ENCODE peak calls at places on chromosomes 1 and 21, in seven cellular contexts. F is heart left ventricle, Q is heart right ventricle, T is body of pancreas, N is Panc1, J is brain microvascular endothelial cell, Y is K562. R is an unnamed sample.
A peak's percentile ranks its signal among the peaks of the same experiment; 100 is the strongest.

GRCh38 chr1:66925558-66925910 is 744 bp downstream of the MIER1 start:
- DNase-seq in F (no peak), Q (no peak), T (no peak), N (no peak), J (no peak), Y (no peak), R (no peak)

GRCh38 chr1:61287734-61288133 is 205.4 kb downstream of the NFIA start:
- DNase-seq in F (no peak), Q (no peak), T (no peak), N (no peak), J (peak; percentile 89), Y (no peak), R (no peak)

GRCh38 chr1:4590766-4591165 is 63.6 kb upstream of the AJAP1 start:
- DNase-seq in F (no peak), Q (no peak), T (no peak), N (no peak), J (no peak), Y (no peak), R (peak; percentile 29)

GRCh38 chr1:59776960-59777852 is 37.5 kb upstream of the HOOK1 start:
- DNase-seq in F (no peak), Q (no peak), T (no peak), N (no peak), J (no peak), Y (no peak), R (no peak)

GRCh38 chr21:38858429-38859205 is 52.9 kb downstream of the ETS2 start:
- DNase-seq in F (no peak), Q (no peak), T (no peak), N (no peak), J (no peak), Y (no peak), R (no peak)

GRCh38 chr1:190436615-190437014 is 41.0 kb downstream of the BRINP3 start:
- DNase-seq in F (no peak), Q (no peak), T (no peak), N (peak; percentile 28), J (peak; percentile 3), Y (no peak), R (no peak)

GRCh38 chr1:43531453-43531905 is 796 bp downstream of the PTPRF start:
- DNase-seq in F (no peak), Q (no peak), T (peak; percentile 59), N (no peak), J (no peak), Y (peak; percentile 83), R (no peak)

GRCh38 chr1:203505526-203506189 is 11.7 kb downstream of the OPTC start:
- DNase-seq in F (no peak), Q (no peak), T (no peak), N (no peak), J (no peak), Y (no peak), R (no peak)

GRCh38 chr1:185735667-185736105 is 1.5 kb downstream of the HMCN1 start:
- DNase-seq in F (no peak), Q (no peak), T (no peak), N (no peak), J (no peak), Y (no peak), R (no peak)

GRCh38 chr21:17583898-17584297 is 28.8 kb downstream of the BTG3 start:
- DNase-seq in F (no peak), Q (no peak), T (no peak), N (no peak), J (no peak), Y (no peak), R (no peak)

GRCh38 chr1:67801903-67802302 is 31.4 kb downstream of the GNG12 start:
- DNase-seq in F (no peak), Q (no peak), T (no peak), N (no peak), J (no peak), Y (no peak), R (no peak)

GRCh38 chr1:151760597-151761385 is 2.5 kb downstream of the MRPL9 start:
- DNase-seq in F (no peak), Q (no peak), T (no peak), N (no peak), J (no peak), Y (no peak), R (no peak)

GRCh38 chr21:33643658-33644311 is 1.5 kb downstream of the ITSN1 start:
- DNase-seq in F (no peak), Q (no peak), T (no peak), N (no peak), J (no peak), Y (no peak), R (no peak)
- H3K27ac ChIP-seq in F (peak overlapping the region; percentile 79), Q (peak overlapping the region; percentile 88), T (peak overlapping the region; percentile 88), N (peak overlapping the region; percentile 86), J (peak overlapping the region; percentile 47), Y (no peak overlapping the region), R (peak overlapping the region; percentile 96)

DNA sequence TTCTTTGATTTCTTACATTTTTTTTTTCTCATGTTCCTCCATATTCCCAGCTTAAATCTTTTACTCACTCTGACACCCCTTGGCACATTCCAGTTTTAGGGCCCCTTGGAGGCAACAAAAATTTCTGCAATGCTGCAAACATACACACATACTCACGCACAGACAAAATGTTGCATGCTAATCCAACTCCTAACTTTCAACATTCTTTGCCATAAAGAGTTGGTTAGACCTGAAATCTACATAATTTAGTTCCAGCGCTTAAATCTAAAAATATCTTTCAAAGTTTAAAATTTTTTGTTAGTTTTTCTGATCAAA is 103.9 kb downstream of the PTPN14 start:
- DNase-seq in F (no peak), Q (no peak), T (no peak), N (no peak), J (no peak), Y (no peak), R (no peak)
- H3K4me3 ChIP-seq in F (no peak overlapping the region), Q (no peak overlapping the region), T (no peak overlapping the region), N (peak overlapping the region; percentile 32), J (no peak overlapping the region), Y (no peak overlapping the region), R (no peak overlapping the region)

DNA sequence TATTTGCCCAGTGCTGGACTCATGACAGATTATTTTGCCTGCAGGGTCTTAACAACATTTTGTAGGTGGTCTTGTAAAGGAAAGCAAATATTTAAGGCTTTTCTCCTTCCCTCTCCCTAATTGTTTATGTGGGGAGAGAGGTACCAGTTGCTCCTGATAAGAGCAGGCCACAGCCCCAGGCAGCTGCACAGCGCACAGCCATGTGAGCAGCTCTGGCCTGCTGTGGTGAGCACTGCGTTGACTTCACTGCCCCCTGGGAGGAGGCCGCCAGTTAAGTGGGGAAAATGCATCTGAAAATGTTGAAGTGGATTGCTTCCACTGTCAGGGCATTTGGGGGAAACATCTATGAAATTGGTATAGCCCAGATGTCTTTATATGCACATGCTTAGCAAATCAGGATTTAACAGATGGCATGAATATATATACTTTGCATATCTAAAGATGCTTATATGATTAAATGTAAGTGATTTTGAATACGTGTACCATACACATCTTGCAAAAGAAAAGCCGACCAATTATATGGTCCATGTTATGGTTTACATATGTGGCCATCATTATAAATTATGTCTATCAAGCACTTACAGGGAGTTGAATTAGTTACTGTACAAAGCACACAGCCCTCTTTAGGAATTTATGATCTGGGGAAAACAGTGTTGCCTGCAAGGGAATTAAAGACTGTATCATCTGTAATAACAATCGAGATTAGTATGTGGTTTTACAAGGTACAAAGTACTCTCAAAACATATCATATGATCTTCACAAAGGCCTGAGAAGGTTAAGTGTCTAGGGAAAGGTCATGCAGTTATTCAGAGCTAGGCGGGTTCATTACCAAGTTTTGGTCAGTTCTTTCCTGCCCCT is 132.0 kb downstream of the RHOU start:
- DNase-seq in F (no peak), Q (no peak), T (no peak), N (no peak), J (peak; percentile 37), Y (no peak), R (no peak)
- H3K27ac ChIP-seq in F (no peak overlapping the region), Q (no peak overlapping the region), T (no peak overlapping the region), N (peak overlapping the region; percentile 80), J (peak overlapping the region; percentile 36), Y (no peak overlapping the region), R (no peak overlapping the region)

DNA sequence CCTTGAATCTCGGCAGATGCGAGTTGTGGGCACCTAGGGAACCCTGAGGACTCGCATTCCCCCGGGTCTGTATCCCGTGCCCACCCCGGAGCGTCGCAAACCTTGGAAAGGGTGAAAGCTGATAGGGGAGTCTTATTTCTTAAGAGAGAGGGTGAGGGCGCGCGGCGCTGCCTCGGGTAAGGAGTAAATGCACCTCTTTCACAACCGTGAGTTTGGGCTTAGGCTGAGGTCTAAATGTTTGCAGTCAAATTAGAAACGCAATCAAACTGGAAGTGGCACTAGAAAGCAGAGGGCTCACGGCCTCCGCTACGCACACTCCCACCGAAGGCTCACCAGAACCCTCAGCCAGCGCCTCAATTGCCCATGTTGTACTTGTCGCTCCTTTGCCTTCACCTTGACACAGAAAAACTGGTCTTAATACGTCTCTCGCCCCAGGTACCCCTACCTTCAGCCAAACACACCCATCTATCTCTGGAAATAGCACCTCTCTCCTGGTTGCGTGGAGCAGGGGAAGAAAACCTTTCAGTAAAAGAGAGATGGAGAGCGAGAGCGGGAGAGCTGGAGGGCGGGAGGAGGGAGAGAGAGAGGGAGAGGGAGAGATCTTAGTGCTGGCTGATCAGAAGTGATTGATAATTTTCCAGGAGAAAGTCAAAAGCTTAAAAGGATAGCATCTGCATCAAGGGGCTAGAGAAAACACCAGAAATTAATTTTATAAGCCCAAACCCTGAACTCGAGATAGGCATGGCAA is 1.7 kb upstream of the HLX start:
- DNase-seq in F (no peak), Q (no peak), T (no peak), N (no peak), J (no peak), Y (no peak), R (no peak)
- H3K4me3 ChIP-seq in F (peak overlapping the region; percentile 98), Q (peak overlapping the region; percentile 97), T (no peak overlapping the region), N (no peak overlapping the region), J (peak overlapping the region; percentile 1), Y (no peak overlapping the region), R (peak overlapping the region; percentile 48)

DNA sequence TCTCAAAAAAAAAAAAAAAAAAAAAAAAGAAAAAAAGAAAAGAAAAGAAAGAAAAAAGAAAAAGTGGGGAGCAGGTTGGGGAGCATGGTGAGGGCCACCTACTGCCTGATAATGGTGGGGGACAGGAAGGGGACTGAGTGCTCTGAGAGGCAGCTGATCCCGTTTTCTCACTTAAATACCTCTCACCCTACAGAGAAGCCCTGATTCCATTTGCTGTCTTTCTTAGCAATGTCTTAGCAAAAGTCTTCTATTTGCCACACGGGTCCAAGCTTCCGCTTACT is 692 bp upstream of the H6PD start:
- DNase-seq in F (no peak), Q (no peak), T (no peak), N (no peak), J (no peak), Y (no peak), R (no peak)
- H3K27ac ChIP-seq in F (peak overlapping the region; percentile 97), Q (peak overlapping the region; percentile 95), T (peak overlapping the region; percentile 96), N (peak overlapping the region; percentile 82), J (peak overlapping the region; percentile 93), Y (no peak overlapping the region), R (peak overlapping the region; percentile 98)

R was measured in coronary artery.